ENCODE peak calls at places on chromosomes 4 and X, in five cellular contexts. F is HCT116, V is H1, H is K562, T is GM12878. B is an unnamed sample.
A peak's percentile ranks its signal among the peaks of the same experiment; 100 is the strongest.

GRCh38 chr4:4248036-4248884 is at the start of gene TMEM128:
- DNase-seq in F (peak; percentile 92), V (peak; percentile 96), H (peak; percentile 93), T (peak; percentile 65), B (peak; percentile 90)

GRCh38 chrX:130647468-130647867 is 245.7 kb downstream of the RBMX2 start:
- DNase-seq in F (no peak), V (no peak), H (no peak), T (no peak), B (no peak)

GRCh38 chr4:52299120-52299519 is 248.0 kb downstream of the SPATA18 start:
- DNase-seq in F (no peak), V (no peak), H (no peak), T (no peak), B (no peak)

GRCh38 chr4:5890063-5890727 is 2.7 kb downstream of the CRMP1 start:
- DNase-seq in F (no peak), V (peak; percentile 90), H (no peak), T (no peak), B (no peak)

GRCh38 chrX:132219343-132219768 is at the start of gene RAP2C:
- DNase-seq in F (peak; percentile 53), V (peak; percentile 52), H (peak; percentile 55), T (no peak), B (peak; percentile 77)

GRCh38 chrX:45771560-45772340 is 571.1 kb upstream of the DIPK2B start:
- DNase-seq in F (no peak), V (no peak), H (no peak), T (no peak), B (no peak)

GRCh38 chrX:70466968-70467367 is 22.3 kb downstream of the DLG3 start:
- DNase-seq in F (no peak), V (no peak), H (no peak), T (no peak), B (no peak)

GRCh38 chrX:15567886-15568616 is 32.7 kb downstream of the ACE2 start:
- DNase-seq in F (no peak), V (no peak), H (no peak), T (no peak), B (peak; percentile 23)

GRCh38 chrX:131617182-131617581 is 73.3 kb downstream of the OR13H1 start:
- DNase-seq in F (no peak), V (no peak), H (no peak), T (no peak), B (no peak)

GRCh38 chr4:988726-989721 is 2.2 kb downstream of the IDUA start:
- DNase-seq in F (no peak), V (no peak), H (no peak), T (no peak), B (no peak)

GRCh38 chrX:51148848-51149247 is 183.8 kb upstream of the NUDT10 start:
- DNase-seq in F (peak; percentile 19), V (peak; percentile 44), H (no peak), T (no peak), B (no peak)

GRCh38 chr4:94826206-94826605 is 68.5 kb downstream of the BMPR1B start:
- DNase-seq in F (no peak), V (no peak), H (no peak), T (no peak), B (no peak)

GRCh38 chr4:156346959-156347385 is 393.3 kb upstream of the CTSO start:
- DNase-seq in F (peak; percentile 61), V (no peak), H (no peak), T (no peak), B (no peak)

DNA sequence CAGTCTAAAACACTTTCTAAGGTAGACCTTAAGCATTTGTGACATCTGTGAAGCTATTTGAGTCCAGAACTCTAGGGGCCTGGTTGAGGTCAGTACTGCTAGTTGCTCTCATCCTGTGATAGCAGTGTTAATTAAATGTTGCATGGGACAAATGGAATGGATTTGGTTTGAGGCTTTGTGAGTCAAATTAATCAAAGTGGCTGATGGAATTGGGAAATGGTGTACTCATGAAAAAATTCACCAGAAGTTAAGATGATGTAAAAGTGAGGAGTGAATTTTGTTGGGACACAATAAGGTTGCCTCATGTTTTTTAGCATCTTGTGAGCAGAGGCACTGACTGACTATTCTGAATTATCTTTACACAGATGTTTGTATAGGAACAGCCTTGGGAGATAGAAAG is 99.2 kb upstream of the ARSJ start:
- DNase-seq in F (no peak), V (no peak), H (no peak), T (no peak), B (no peak)
- H3K4me2 ChIP-seq in F (no peak overlapping the region), V (no peak overlapping the region), H (no peak overlapping the region), T (no peak overlapping the region), B (no peak overlapping the region)

GRCh38 chr4:112968456-112969159 is 80.8 kb upstream of the ANK2 start:
- DNase-seq in F (no peak), V (no peak), H (no peak), T (no peak), B (no peak)
- H2AFZ ChIP-seq in F (no peak overlapping the region), V (no peak overlapping the region), H (no peak overlapping the region), T (no peak overlapping the region), B (no peak overlapping the region)

DNA sequence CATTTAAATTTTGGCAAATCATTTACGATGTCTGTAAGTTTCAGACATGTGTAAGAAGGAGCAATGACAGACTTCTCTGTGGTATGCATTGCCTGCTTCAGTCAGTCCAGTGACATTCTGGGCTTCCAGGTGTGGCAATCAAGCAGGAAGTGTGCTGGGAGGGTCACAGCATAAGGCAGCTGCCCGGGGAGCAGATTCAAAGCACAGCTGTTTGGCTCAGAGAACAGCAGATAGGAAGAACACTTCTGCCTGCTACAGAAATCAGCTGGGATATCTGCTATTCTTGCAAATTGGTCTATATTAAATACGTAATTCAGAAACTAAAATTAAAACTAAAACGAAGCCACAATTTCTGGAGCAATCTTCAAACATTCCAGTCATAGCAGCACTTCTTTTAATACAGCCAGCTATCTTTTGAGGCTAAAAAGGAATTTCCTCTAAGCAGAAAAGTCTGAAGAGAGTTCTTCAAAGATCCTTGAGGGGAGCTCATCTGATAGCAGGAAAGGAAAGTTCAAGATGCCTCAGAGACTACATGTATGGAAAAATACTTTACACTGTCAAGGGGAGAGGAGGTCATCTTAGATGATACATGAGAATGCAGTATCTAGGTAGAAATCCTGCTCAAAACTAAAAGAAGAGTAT is 47.4 kb upstream of the GALNT7 start:
- DNase-seq in F (no peak), V (no peak), H (peak; percentile 15), T (peak; percentile 11), B (no peak)
- TF ChIP-seq ATF3 in F (no peak), V (no peak), H (no peak), T (no peak), B (no peak)

GRCh38 chr4:98685225-98686045 is 27.0 kb upstream of the TSPAN5 start:
- DNase-seq in F (no peak), V (no peak), H (no peak), T (no peak), B (no peak)
- H3K4me2 ChIP-seq in F (no peak overlapping the region), V (no peak overlapping the region), H (no peak overlapping the region), T (no peak overlapping the region), B (no peak overlapping the region)